ENCODE peak calls at places on chromosomes 1 and 21, in nine cellular contexts. L is transverse colon, K is brain microvascular endothelial cell, O is Peyer's patch, B is heart left ventricle, S is GM23338, Q is upper lobe of right lung, I is fibroblast of lung, Z is neural progenitor cell. N is an unnamed sample. For H3K36me3, the result is how much of the 10 kb centered on the place peaks cover.

GRCh38 chr1:57966751-57967406 is 543.0 kb upstream of the DAB1 start:
- DNase-seq in O (no peak), Q (no peak), I (no peak), Z (peak), S (peak), K (peak), L (no peak), B (no peak), N (peak)

GRCh38 chr1:82455342-82455741 is 654.6 kb downstream of the ADGRL2 start:
- DNase-seq in O (no peak), I (no peak), K (no peak), B (no peak), Z (no peak), L (no peak), Q (no peak), S (no peak), N (no peak)

GRCh38 chr1:194069168-194069830 is 882.9 kb upstream of the B3GALT2 start:
- DNase-seq in B (peak), Q (no peak), S (no peak), K (no peak), Z (no peak), L (peak), I (peak), O (no peak), N (no peak)

GRCh38 chr1:28010979-28011378 is 51.2 kb downstream of the XKR8 start:
- DNase-seq in I (peak), B (no peak), L (no peak), O (no peak), S (no peak), Q (no peak), Z (no peak), K (no peak), N (no peak)

GRCh38 chr1:207298666-207299065 is 22.8 kb upstream of the CD55 start:
- DNase-seq in O (no peak), Z (no peak), S (no peak), Q (no peak), B (no peak), I (no peak), L (no peak), K (no peak), N (peak)

GRCh38 chr1:115184951-115185331 is 95.6 kb upstream of the TSPAN2 start:
- DNase-seq in K (peak), B (peak), S (no peak), L (no peak), I (peak), Q (no peak), O (no peak), Z (no peak), N (peak)

GRCh38 chr1:233565313-233565712 is 48.6 kb upstream of the KCNK1 start:
- DNase-seq in Q (no peak), Z (no peak), O (no peak), S (no peak), I (no peak), B (no peak), L (no peak), K (no peak), N (no peak)

GRCh38 chr1:208178091-208178529 is 66.1 kb downstream of the PLXNA2 start:
- DNase-seq in K (no peak), Q (peak), Z (no peak), L (peak), S (no peak), B (no peak), O (no peak), I (no peak), N (no peak)

GRCh38 chr21:36959020-36959835 is 7.2 kb downstream of the HLCS start:
- DNase-seq in Q (no peak), Z (no peak), K (no peak), S (peak), I (no peak), O (no peak), B (no peak), L (no peak), N (no peak)

GRCh38 chr1:3846521-3846920 is 10.5 kb downstream of the CEP104 start:
- DNase-seq in K (no peak), B (no peak), L (no peak), I (no peak), Q (no peak), O (no peak), Z (no peak), S (no peak), N (no peak)

GRCh38 chr1:53025778-53026131 is 36.3 kb upstream of the PODN start:
- DNase-seq in K (no peak), Z (no peak), O (no peak), S (no peak), L (no peak), I (peak), Q (no peak), B (no peak), N (no peak)

GRCh38 chr21:42366292-42367010 is at the start of gene TFF1:
- DNase-seq in S (no peak), L (peak), I (no peak), K (peak), B (no peak), O (no peak), Q (no peak), Z (no peak), N (no peak)

GRCh38 chr1:234758851-234759250 is 148.9 kb upstream of the IRF2BP2 start:
- DNase-seq in Q (no peak), B (no peak), S (no peak), K (no peak), L (peak), I (peak), Z (no peak), O (peak), N (no peak)

GRCh38 chr1:156675715-156676311 is 1.4 kb downstream of the NES start:
- DNase-seq in L (no peak), I (no peak), S (peak), B (peak), Q (no peak), Z (peak), O (no peak), K (no peak), N (no peak)

GRCh38 chr1:211345719-211346118 is 19.1 kb downstream of the TRAF5 start:
- DNase-seq in O (peak), I (peak), L (no peak), B (no peak), Z (peak), S (peak), K (no peak), Q (no peak), N (no peak)

GRCh38 chr1:228538831-228539230 is 51.6 kb downstream of the RNF187 start:
- DNase-seq in L (no peak), O (no peak), Q (peak), B (no peak), Z (no peak), K (no peak), S (no peak), I (no peak), N (no peak)

GRCh38 chr1:69991644-69992043 is 213.7 kb downstream of the LRRC40 start:
- DNase-seq in S (no peak), B (no peak), Z (no peak), L (no peak), O (no peak), Q (no peak), I (no peak), K (peak), N (no peak)

GRCh38 chr1:198890531-198890930 is 251.7 kb downstream of the PTPRC start:
- DNase-seq in L (no peak), I (peak), Z (no peak), Q (no peak), S (no peak), K (peak), B (no peak), O (no peak), N (no peak)

GRCh38 chr1:167430134-167430848 is 88.0 kb downstream of the CD247 start:
- DNase-seq in B (no peak), Z (no peak), O (peak), K (no peak), S (peak), I (no peak), L (no peak), Q (no peak), N (no peak)

DNA sequence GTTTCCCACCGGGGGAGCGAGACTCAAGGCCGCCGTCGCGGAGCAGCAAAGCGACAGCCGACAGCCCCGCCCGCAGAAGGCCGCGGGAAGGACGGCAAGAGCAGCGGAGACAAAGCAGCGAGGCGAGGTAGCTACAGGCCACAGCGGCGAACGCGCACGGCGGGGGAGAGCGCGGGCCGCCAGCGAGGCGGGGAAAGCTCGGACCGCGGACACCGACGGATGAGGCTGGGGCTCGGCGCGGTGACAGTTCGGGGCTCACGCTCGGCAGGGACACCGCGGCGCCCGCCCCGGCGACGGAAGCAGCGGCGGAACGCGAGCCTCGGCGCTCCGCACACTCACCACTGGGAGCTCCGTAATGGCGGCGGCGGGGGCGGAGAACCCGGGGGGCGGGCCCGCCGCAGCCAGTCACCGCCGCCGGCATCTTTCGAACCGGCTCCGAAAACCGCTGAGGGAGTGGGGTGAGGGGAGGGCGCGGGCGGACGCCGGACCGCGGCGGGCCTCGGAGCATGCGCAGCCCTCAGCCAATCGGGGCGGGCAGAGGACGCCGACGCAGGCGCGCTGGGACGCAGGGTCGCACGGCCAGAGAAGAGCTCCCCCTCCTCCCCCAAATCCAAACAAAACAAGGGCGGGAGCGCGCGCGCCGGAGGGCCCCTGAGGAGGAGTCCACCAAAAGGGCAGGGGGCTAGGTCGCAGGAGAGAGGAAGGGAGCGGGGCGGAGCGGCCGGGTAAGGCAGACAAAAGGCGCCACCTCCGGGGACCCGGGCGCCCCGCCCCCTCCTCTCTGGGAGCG is 602 bp downstream of the HP1BP3 start:
- DNase-seq in Q (peak), S (peak), B (peak), Z (peak), I (peak), K (peak), O (peak), L (peak), N (peak)
- TF ChIP-seq CTCF in Q (no peak), S (no peak), B (no peak), Z (no peak), I (no peak), K (no peak), O (no peak), L (no peak), N (no peak)

GRCh38 chr21:33236799-33237198 is 7.1 kb downstream of the IFNAR2 start:
- DNase-seq in L (no peak), K (no peak), Q (no peak), O (no peak), S (no peak), Z (no peak), B (no peak), I (peak), N (no peak)

GRCh38 chr21:33237446-33237845 is 7.7 kb downstream of the IFNAR2 start:
- DNase-seq in I (no peak), B (no peak), Q (no peak), L (no peak), S (no peak), Z (no peak), O (no peak), K (no peak), N (no peak)

GRCh38 chr21:33236013-33236686 is 6.4 kb downstream of the IFNAR2 start:
- DNase-seq in O (no peak), I (no peak), K (no peak), Q (no peak), S (no peak), L (no peak), B (no peak), Z (no peak), N (no peak)

GRCh38 chr21:33232640-33233039 is 2.9 kb downstream of the IFNAR2 start:
- DNase-seq in I (no peak), Z (no peak), K (no peak), L (no peak), B (no peak), O (no peak), Q (no peak), S (no peak), N (no peak)

GRCh38 chr21:33234618-33235520 is 5.1 kb downstream of the IFNAR2 start:
- DNase-seq in Q (no peak), L (no peak), B (no peak), Z (no peak), K (no peak), S (peak), I (no peak), O (no peak), N (no peak)
- H3K36me3 ChIP-seq in Q (under half), L (under half), B (under half), Z (under half), K (under half), S (under half), I (under half), O (under half), N (under half)

DNA sequence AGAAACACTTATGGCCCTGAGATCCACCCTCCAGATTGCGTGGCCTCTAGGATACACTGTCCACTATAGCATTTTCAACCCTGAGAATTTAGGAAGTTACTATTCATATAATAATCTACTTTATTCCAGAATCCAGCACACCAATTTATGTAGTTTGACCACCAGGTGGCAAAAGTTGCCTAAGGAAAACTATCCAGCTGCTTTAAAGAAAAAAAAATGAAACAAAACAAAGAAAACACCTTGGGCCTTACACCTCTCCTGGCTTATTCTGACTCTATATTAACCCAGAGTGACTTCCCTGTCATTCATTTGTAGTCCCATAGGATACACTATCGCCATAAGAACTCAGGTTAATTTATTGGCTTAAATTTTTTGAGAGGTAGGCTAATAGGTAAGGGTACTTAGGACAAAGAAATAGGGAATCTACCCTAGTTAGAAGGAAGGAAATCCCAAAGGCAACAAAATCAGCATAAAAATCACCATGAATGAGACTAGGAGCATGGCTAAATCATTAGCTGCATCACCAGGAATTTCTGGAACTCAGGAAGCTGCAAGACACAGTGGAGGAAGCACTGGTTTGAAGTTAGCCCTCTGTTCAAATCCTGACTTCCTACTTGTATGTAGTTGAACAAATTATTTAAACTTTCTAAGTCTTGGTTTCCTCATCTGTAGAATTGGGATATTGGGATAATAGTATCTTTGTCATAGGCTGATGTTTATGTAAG is 107.5 kb downstream of the SPAG17 start:
- DNase-seq in S (peak), B (no peak), Q (no peak), I (peak), K (peak), L (no peak), O (no peak), Z (peak), N (no peak)
- H3K4me3 ChIP-seq in S (peak), B (no peak), Q (no peak), I (no peak), K (no peak), L (no peak), O (no peak), Z (no peak), N (no peak)

DNA sequence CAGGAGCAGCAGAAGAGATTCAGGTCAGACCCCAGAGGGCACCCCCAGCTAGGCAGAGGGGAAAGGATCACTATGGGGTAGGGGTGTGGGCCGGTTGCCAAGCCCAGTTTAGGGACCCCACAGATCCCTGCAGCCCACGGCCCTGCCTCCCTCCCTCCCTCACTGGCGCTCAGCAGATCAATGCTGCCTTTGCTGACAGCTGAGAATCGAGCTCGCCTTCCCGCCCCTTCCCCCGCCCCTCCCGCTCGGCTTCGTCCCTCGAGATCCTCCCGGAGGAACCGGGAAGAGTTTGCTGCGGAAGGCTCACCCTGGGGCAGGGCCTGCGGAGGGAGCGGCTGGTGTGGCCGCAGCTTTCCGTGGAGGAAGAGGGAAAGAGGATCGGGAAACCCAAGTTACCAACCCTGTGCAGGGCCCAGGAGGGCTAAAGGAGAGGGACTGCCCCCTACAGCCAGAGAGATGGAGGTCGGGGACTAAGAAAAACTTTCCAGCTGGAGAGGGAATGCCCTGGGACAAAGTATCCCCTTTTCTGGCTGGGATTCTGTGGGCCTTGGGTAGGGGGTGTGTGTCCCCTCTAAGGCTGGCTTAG is 1.1 kb upstream of the KCNQ4 start:
- DNase-seq in S (peak), I (peak), L (peak), Q (no peak), B (no peak), K (no peak), Z (peak), O (no peak), N (no peak)
- TF ChIP-seq CTCF in S (peak), I (peak), L (no peak), Q (no peak), B (no peak), K (peak), Z (peak), O (no peak), N (peak)

GRCh38 chr1:209829716-209830115 is 1.9 kb downstream of the UTP25 start:
- DNase-seq in S (no peak), L (no peak), Q (no peak), O (no peak), Z (no peak), B (no peak), K (no peak), I (no peak), N (no peak)
- H3K36me3 ChIP-seq in S (under half), L (under half), Q (under half), O (under half), Z (under half), B (under half), K (under half), I (under half), N (under half)